ENCODE peak calls at places on chromosomes 2 and 18, in seven cellular contexts. One of them, this sample, is unnamed.
A peak's percentile ranks its signal among the peaks of the same experiment; 100 is the strongest.

GRCh38 chr2:192437653-192438052 is 242.9 kb upstream of the TMEFF2 start:
- DNase-seq in GM20000: no peak
- DNase-seq in foreskin fibroblast: no peak
- DNase-seq in MCF 10A: no peak
- DNase-seq in kidney epithelial cell: no peak
- DNase-seq in Panc1: no peak
- DNase-seq in spleen: no peak
- DNase-seq in this sample: no peak

GRCh38 chr2:121483021-121483420 is 47.7 kb upstream of the RNU4ATAC start:
- DNase-seq in Panc1: no peak
- DNase-seq in foreskin fibroblast: peak; percentile 36
- DNase-seq in MCF 10A: no peak
- DNase-seq in kidney epithelial cell: no peak
- DNase-seq in spleen: no peak
- DNase-seq in GM20000: no peak
- DNase-seq in this sample: no peak

GRCh38 chr2:190343500-190344274 is at the start of gene INPP1:
- DNase-seq in foreskin fibroblast: peak; percentile 91
- DNase-seq in MCF 10A: peak; percentile 63
- DNase-seq in GM20000: peak; percentile 78
- DNase-seq in Panc1: no peak
- DNase-seq in spleen: peak; percentile 92
- DNase-seq in kidney epithelial cell: no peak
- DNase-seq in this sample: peak; percentile 72

GRCh38 chr2:217215877-217216276 is 356.0 kb upstream of the TNP1 start:
- DNase-seq in Panc1: no peak
- DNase-seq in foreskin fibroblast: no peak
- DNase-seq in spleen: no peak
- DNase-seq in GM20000: no peak
- DNase-seq in MCF 10A: no peak
- DNase-seq in kidney epithelial cell: no peak
- DNase-seq in this sample: no peak

GRCh38 chr2:200703132-200703925 is 108.4 kb upstream of the BZW1 start:
- DNase-seq in MCF 10A: peak; percentile 77
- DNase-seq in GM20000: no peak
- DNase-seq in Panc1: peak; percentile 51
- DNase-seq in foreskin fibroblast: peak; percentile 83
- DNase-seq in spleen: no peak
- DNase-seq in kidney epithelial cell: peak; percentile 39
- DNase-seq in this sample: no peak

GRCh38 chr2:65021709-65022108 is 32.5 kb downstream of the SLC1A4 start:
- DNase-seq in MCF 10A: no peak
- DNase-seq in kidney epithelial cell: no peak
- DNase-seq in spleen: no peak
- DNase-seq in foreskin fibroblast: no peak
- DNase-seq in GM20000: no peak
- DNase-seq in Panc1: no peak
- DNase-seq in this sample: no peak

GRCh38 chr18:37019157-37019571 is 190.2 kb downstream of the KIAA1328 start:
- DNase-seq in spleen: no peak
- DNase-seq in Panc1: no peak
- DNase-seq in kidney epithelial cell: peak; percentile 1
- DNase-seq in GM20000: no peak
- DNase-seq in MCF 10A: peak; percentile 59
- DNase-seq in foreskin fibroblast: peak; percentile 11
- DNase-seq in this sample: no peak

GRCh38 chr2:177547122-177547521 is 154.5 kb downstream of the AGPS start:
- DNase-seq in kidney epithelial cell: no peak
- DNase-seq in GM20000: peak; percentile 49
- DNase-seq in MCF 10A: no peak
- DNase-seq in foreskin fibroblast: no peak
- DNase-seq in Panc1: no peak
- DNase-seq in spleen: no peak
- DNase-seq in this sample: no peak

GRCh38 chr2:42495234-42495581 is 1.4 kb upstream of the KCNG3 start:
- DNase-seq in foreskin fibroblast: no peak
- DNase-seq in Panc1: no peak
- DNase-seq in spleen: no peak
- DNase-seq in GM20000: no peak
- DNase-seq in MCF 10A: no peak
- DNase-seq in kidney epithelial cell: no peak
- DNase-seq in this sample: no peak
- TF ChIP-seq CTCF in foreskin fibroblast: no peak
- TF ChIP-seq CTCF in Panc1: no peak
- TF ChIP-seq CTCF in spleen: no peak
- TF ChIP-seq CTCF in GM20000: no peak
- TF ChIP-seq CTCF in MCF 10A: no peak
- TF ChIP-seq CTCF in kidney epithelial cell: no peak
- TF ChIP-seq CTCF in this sample: peak; percentile 4

GRCh38 chr2:158904620-158905177 is 63.7 kb upstream of the TANC1 start:
- DNase-seq in GM20000: no peak
- DNase-seq in Panc1: no peak
- DNase-seq in MCF 10A: no peak
- DNase-seq in foreskin fibroblast: no peak
- DNase-seq in spleen: no peak
- DNase-seq in kidney epithelial cell: no peak
- DNase-seq in this sample: no peak
- TF ChIP-seq CTCF in GM20000: no peak
- TF ChIP-seq CTCF in Panc1: no peak
- TF ChIP-seq CTCF in MCF 10A: no peak
- TF ChIP-seq CTCF in foreskin fibroblast: no peak
- TF ChIP-seq CTCF in spleen: no peak
- TF ChIP-seq CTCF in kidney epithelial cell: no peak
- TF ChIP-seq CTCF in this sample: no peak

GRCh38 chr18:55384115-55384514 is 203.9 kb downstream of the TCF4 start:
- DNase-seq in GM20000: no peak
- DNase-seq in kidney epithelial cell: no peak
- DNase-seq in foreskin fibroblast: no peak
- DNase-seq in Panc1: no peak
- DNase-seq in MCF 10A: no peak
- DNase-seq in spleen: no peak
- DNase-seq in this sample: no peak
- TF ChIP-seq CTCF in GM20000: no peak
- TF ChIP-seq CTCF in kidney epithelial cell: no peak
- TF ChIP-seq CTCF in foreskin fibroblast: no peak
- TF ChIP-seq CTCF in Panc1: no peak
- TF ChIP-seq CTCF in MCF 10A: no peak
- TF ChIP-seq CTCF in spleen: no peak
- TF ChIP-seq CTCF in this sample: no peak

GRCh38 chr2:169822785-169823392 is 1.8 kb downstream of the METTL5 start:
- DNase-seq in spleen: no peak
- DNase-seq in GM20000: no peak
- DNase-seq in Panc1: no peak
- DNase-seq in foreskin fibroblast: no peak
- DNase-seq in kidney epithelial cell: no peak
- DNase-seq in MCF 10A: no peak
- DNase-seq in this sample: no peak

GRCh38 chr2:169824373-169825333 is at the start of gene METTL5:
- DNase-seq in spleen: peak; percentile 95
- DNase-seq in foreskin fibroblast: peak; percentile 94
- DNase-seq in MCF 10A: peak; percentile 83
- DNase-seq in Panc1: peak; percentile 50
- DNase-seq in kidney epithelial cell: peak; percentile 10
- DNase-seq in GM20000: peak; percentile 92
- DNase-seq in this sample: peak; percentile 88

GRCh38 chr2:169828141-169828811 is 1.0 kb downstream of the UBR3 start:
- DNase-seq in GM20000: peak; percentile 73
- DNase-seq in spleen: no peak
- DNase-seq in kidney epithelial cell: no peak
- DNase-seq in Panc1: no peak
- DNase-seq in foreskin fibroblast: peak; percentile 64
- DNase-seq in MCF 10A: peak; percentile 63
- DNase-seq in this sample: no peak

GRCh38 chr2:169823996-169824372 is 721 bp downstream of the METTL5 start:
- DNase-seq in foreskin fibroblast: no peak
- DNase-seq in GM20000: no peak
- DNase-seq in MCF 10A: no peak
- DNase-seq in Panc1: no peak
- DNase-seq in spleen: no peak
- DNase-seq in kidney epithelial cell: no peak
- DNase-seq in this sample: no peak

DNA sequence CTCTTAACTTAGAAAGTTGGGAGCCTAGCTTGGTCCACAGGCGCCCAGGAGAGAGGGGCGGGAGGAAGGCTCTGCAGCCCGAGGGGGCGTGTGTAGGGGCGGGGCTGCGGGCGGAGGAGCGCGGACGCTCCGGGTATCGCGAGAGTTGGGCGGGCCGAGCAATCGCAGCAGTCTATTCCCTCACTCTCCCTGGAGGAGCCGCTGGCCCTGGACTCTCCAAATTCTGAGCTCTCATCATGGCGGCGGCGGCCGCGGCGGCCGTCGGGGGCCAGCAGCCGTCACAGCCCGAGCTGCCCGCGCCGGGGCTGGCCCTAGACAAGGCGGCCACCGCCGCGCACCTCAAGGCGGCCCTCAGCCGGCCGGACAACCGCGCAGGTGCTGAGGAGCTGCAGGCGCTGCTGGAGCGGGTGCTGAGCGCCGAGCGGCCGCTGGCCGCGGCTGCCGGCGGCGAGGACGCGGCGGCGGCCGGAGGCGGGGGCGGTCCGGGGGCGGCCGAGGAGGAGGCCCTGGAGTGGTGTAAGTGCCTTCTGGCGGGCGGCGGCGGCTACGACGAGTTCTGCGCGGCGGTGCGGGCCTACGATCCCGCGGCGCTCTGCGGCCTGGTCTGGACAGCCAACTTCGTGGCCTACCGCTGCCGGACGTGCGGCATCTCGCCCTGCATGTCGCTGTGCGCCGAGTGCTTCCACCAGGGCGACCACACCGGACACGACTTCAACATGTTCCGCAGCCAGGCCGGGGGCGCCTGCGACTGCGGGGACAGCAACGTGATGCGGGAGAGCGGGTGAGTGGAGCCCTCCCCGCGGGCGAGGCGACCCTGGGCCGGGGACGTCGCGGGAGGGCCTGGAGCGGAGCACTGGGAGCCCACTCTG is at the start of gene UBR3:
- DNase-seq in kidney epithelial cell: peak; percentile 54
- DNase-seq in spleen: peak; percentile 98
- DNase-seq in MCF 10A: peak; percentile 89
- DNase-seq in Panc1: peak; percentile 54
- DNase-seq in GM20000: peak; percentile 99
- DNase-seq in foreskin fibroblast: peak; percentile 97
- DNase-seq in this sample: peak; percentile 94
- TF ChIP-seq CTCF in kidney epithelial cell: no peak
- TF ChIP-seq CTCF in spleen: no peak
- TF ChIP-seq CTCF in MCF 10A: no peak
- TF ChIP-seq CTCF in Panc1: no peak
- TF ChIP-seq CTCF in GM20000: no peak
- TF ChIP-seq CTCF in foreskin fibroblast: no peak
- TF ChIP-seq CTCF in this sample: peak; percentile 15

GRCh38 chr2:101998556-101999121 is 6.9 kb downstream of the IL1R2 start:
- DNase-seq in foreskin fibroblast: no peak
- DNase-seq in Panc1: no peak
- DNase-seq in GM20000: no peak
- DNase-seq in kidney epithelial cell: no peak
- DNase-seq in spleen: no peak
- DNase-seq in MCF 10A: no peak
- DNase-seq in this sample: no peak
- TF ChIP-seq CTCF in foreskin fibroblast: no peak
- TF ChIP-seq CTCF in Panc1: no peak
- TF ChIP-seq CTCF in GM20000: no peak
- TF ChIP-seq CTCF in kidney epithelial cell: no peak
- TF ChIP-seq CTCF in spleen: no peak
- TF ChIP-seq CTCF in MCF 10A: no peak
- TF ChIP-seq CTCF in this sample: no peak

GRCh38 chr2:148619560-148620190 is 24.9 kb upstream of the EPC2 start:
- DNase-seq in GM20000: no peak
- DNase-seq in kidney epithelial cell: no peak
- DNase-seq in foreskin fibroblast: no peak
- DNase-seq in MCF 10A: no peak
- DNase-seq in Panc1: no peak
- DNase-seq in spleen: no peak
- DNase-seq in this sample: no peak

GRCh38 chr2:148614332-148615049 is 30.1 kb upstream of the EPC2 start:
- DNase-seq in spleen: no peak
- DNase-seq in foreskin fibroblast: peak; percentile 58
- DNase-seq in Panc1: no peak
- DNase-seq in kidney epithelial cell: peak; percentile 81
- DNase-seq in MCF 10A: peak; percentile 50
- DNase-seq in GM20000: peak; percentile 68
- DNase-seq in this sample: no peak

GRCh38 chr2:148616696-148617095 is 27.9 kb upstream of the EPC2 start:
- DNase-seq in kidney epithelial cell: no peak
- DNase-seq in foreskin fibroblast: no peak
- DNase-seq in GM20000: no peak
- DNase-seq in Panc1: no peak
- DNase-seq in spleen: no peak
- DNase-seq in MCF 10A: no peak
- DNase-seq in this sample: no peak

GRCh38 chr2:148615446-148615845 is 29.1 kb upstream of the EPC2 start:
- DNase-seq in kidney epithelial cell: no peak
- DNase-seq in foreskin fibroblast: peak; percentile 14
- DNase-seq in Panc1: no peak
- DNase-seq in spleen: no peak
- DNase-seq in MCF 10A: no peak
- DNase-seq in GM20000: no peak
- DNase-seq in this sample: no peak

GRCh38 chr2:148617219-148617618 is 27.3 kb upstream of the EPC2 start:
- DNase-seq in Panc1: no peak
- DNase-seq in foreskin fibroblast: no peak
- DNase-seq in GM20000: no peak
- DNase-seq in kidney epithelial cell: no peak
- DNase-seq in MCF 10A: no peak
- DNase-seq in spleen: no peak
- DNase-seq in this sample: no peak
- TF ChIP-seq CTCF in Panc1: no peak
- TF ChIP-seq CTCF in foreskin fibroblast: no peak
- TF ChIP-seq CTCF in GM20000: no peak
- TF ChIP-seq CTCF in kidney epithelial cell: no peak
- TF ChIP-seq CTCF in MCF 10A: no peak
- TF ChIP-seq CTCF in spleen: no peak
- TF ChIP-seq CTCF in this sample: no peak

GRCh38 chr2:218882866-218883366 is 2.3 kb downstream of the WNT10A start:
- DNase-seq in foreskin fibroblast: peak; percentile 71
- DNase-seq in Panc1: no peak
- DNase-seq in spleen: peak; percentile 62
- DNase-seq in GM20000: no peak
- DNase-seq in MCF 10A: peak; percentile 58
- DNase-seq in kidney epithelial cell: no peak
- DNase-seq in this sample: no peak

GRCh38 chr2:218879881-218880748 is 537 bp upstream of the WNT10A start:
- DNase-seq in Panc1: no peak
- DNase-seq in spleen: peak; percentile 96
- DNase-seq in foreskin fibroblast: no peak
- DNase-seq in MCF 10A: no peak
- DNase-seq in GM20000: peak; percentile 93
- DNase-seq in kidney epithelial cell: no peak
- DNase-seq in this sample: peak; percentile 70

GRCh38 chr2:218880749-218881594 is at the start of gene WNT10A:
- DNase-seq in Panc1: no peak
- DNase-seq in kidney epithelial cell: no peak
- DNase-seq in MCF 10A: no peak
- DNase-seq in GM20000: no peak
- DNase-seq in foreskin fibroblast: no peak
- DNase-seq in spleen: peak; percentile 75
- DNase-seq in this sample: no peak

GRCh38 chr2:218882463-218882821 is 1.8 kb downstream of the WNT10A start:
- DNase-seq in MCF 10A: no peak
- DNase-seq in foreskin fibroblast: no peak
- DNase-seq in GM20000: no peak
- DNase-seq in Panc1: no peak
- DNase-seq in kidney epithelial cell: no peak
- DNase-seq in spleen: no peak
- DNase-seq in this sample: no peak

GRCh38 chr2:218881744-218882462 is 1.3 kb downstream of the WNT10A start:
- DNase-seq in MCF 10A: no peak
- DNase-seq in kidney epithelial cell: no peak
- DNase-seq in foreskin fibroblast: no peak
- DNase-seq in GM20000: no peak
- DNase-seq in Panc1: no peak
- DNase-seq in spleen: peak; percentile 74
- DNase-seq in this sample: no peak
- TF ChIP-seq CTCF in MCF 10A: no peak
- TF ChIP-seq CTCF in kidney epithelial cell: no peak
- TF ChIP-seq CTCF in foreskin fibroblast: no peak
- TF ChIP-seq CTCF in GM20000: no peak
- TF ChIP-seq CTCF in Panc1: no peak
- TF ChIP-seq CTCF in spleen: no peak
- TF ChIP-seq CTCF in this sample: no peak